ENCODE peak calls at places on chromosomes 2 and 18, in four cellular contexts. One of them, this sample, is unnamed.

GRCh38 chr2:240785424-240786335 is 34.3 kb downstream of the KIF1A start:
- DNase-seq in WTC11: no peak
- DNase-seq in progenitor cell of endocrine pancreas: no peak
- DNase-seq in psoas muscle: peak; percentile 9
- DNase-seq in this sample: peak; percentile 10

GRCh38 chr2:168684921-168685618 is 117.4 kb upstream of the NOSTRIN start:
- DNase-seq in WTC11: no peak
- DNase-seq in progenitor cell of endocrine pancreas: no peak
- DNase-seq in psoas muscle: no peak
- DNase-seq in this sample: no peak

GRCh38 chr2:39620067-39620466 is 45.6 kb upstream of the TMEM178A start:
- DNase-seq in WTC11: no peak
- DNase-seq in progenitor cell of endocrine pancreas: no peak
- DNase-seq in psoas muscle: peak; percentile 33
- DNase-seq in this sample: no peak

GRCh38 chr2:188598551-188598950 is 306.9 kb downstream of the GULP1 start:
- DNase-seq in WTC11: no peak
- DNase-seq in progenitor cell of endocrine pancreas: no peak
- DNase-seq in psoas muscle: no peak
- DNase-seq in this sample: no peak

GRCh38 chr2:128390256-128390990 is 71.8 kb upstream of the HS6ST1 start:
- DNase-seq in WTC11: no peak
- DNase-seq in progenitor cell of endocrine pancreas: no peak
- DNase-seq in psoas muscle: no peak
- DNase-seq in this sample: no peak

GRCh38 chr2:23651187-23651983 is 266.4 kb downstream of the KLHL29 start:
- DNase-seq in WTC11: no peak
- DNase-seq in progenitor cell of endocrine pancreas: no peak
- DNase-seq in psoas muscle: no peak
- DNase-seq in this sample: no peak

GRCh38 chr2:45833968-45834344 is 182.5 kb downstream of the PRKCE start:
- DNase-seq in WTC11: no peak
- DNase-seq in progenitor cell of endocrine pancreas: no peak
- DNase-seq in psoas muscle: no peak
- DNase-seq in this sample: no peak

GRCh38 chr2:195498176-195498575 is 158.8 kb upstream of the SLC39A10 start:
- DNase-seq in WTC11: peak; percentile 50
- DNase-seq in progenitor cell of endocrine pancreas: no peak
- DNase-seq in psoas muscle: no peak
- DNase-seq in this sample: no peak

GRCh38 chr18:75790821-75791220 is 363.3 kb upstream of the SMIM21 start:
- DNase-seq in WTC11: no peak
- DNase-seq in progenitor cell of endocrine pancreas: no peak
- DNase-seq in psoas muscle: no peak
- DNase-seq in this sample: no peak

GRCh38 chr2:177295479-177295878 is 31.0 kb upstream of the NFE2L2 start:
- DNase-seq in WTC11: no peak
- DNase-seq in progenitor cell of endocrine pancreas: no peak
- DNase-seq in psoas muscle: no peak
- DNase-seq in this sample: no peak

GRCh38 chr18:49546719-49547273 is 15.1 kb upstream of the LIPG start:
- DNase-seq in WTC11: no peak
- DNase-seq in progenitor cell of endocrine pancreas: no peak
- DNase-seq in psoas muscle: no peak
- DNase-seq in this sample: no peak

GRCh38 chr2:239341146-239341732 is 59.6 kb downstream of the HDAC4 start:
- DNase-seq in WTC11: no peak
- DNase-seq in progenitor cell of endocrine pancreas: no peak
- DNase-seq in psoas muscle: no peak
- DNase-seq in this sample: no peak

GRCh38 chr2:38731090-38731489 is 20.1 kb downstream of the SRSF7 start:
- DNase-seq in WTC11: no peak
- DNase-seq in progenitor cell of endocrine pancreas: no peak
- DNase-seq in psoas muscle: no peak
- DNase-seq in this sample: no peak

GRCh38 chr2:161228511-161229240 is 68.4 kb downstream of the TANK start:
- DNase-seq in WTC11: no peak
- DNase-seq in progenitor cell of endocrine pancreas: no peak
- DNase-seq in psoas muscle: no peak
- DNase-seq in this sample: no peak

GRCh38 chr2:108583903-108584520 is 49.7 kb downstream of the LIMS1 start:
- DNase-seq in WTC11: peak; percentile 40
- DNase-seq in progenitor cell of endocrine pancreas: peak; percentile 25
- DNase-seq in psoas muscle: peak; percentile 29
- DNase-seq in this sample: peak; percentile 48

GRCh38 chr2:167827352-167828097 is 419.9 kb downstream of the STK39 start:
- DNase-seq in WTC11: no peak
- DNase-seq in progenitor cell of endocrine pancreas: no peak
- DNase-seq in psoas muscle: no peak
- DNase-seq in this sample: no peak

GRCh38 chr2:147255812-147256211 is 589.0 kb upstream of the ACVR2A start:
- DNase-seq in WTC11: no peak
- DNase-seq in progenitor cell of endocrine pancreas: no peak
- DNase-seq in psoas muscle: no peak
- DNase-seq in this sample: no peak

GRCh38 chr18:22826726-22827125 is 106.4 kb upstream of the RBBP8 start:
- DNase-seq in WTC11: no peak
- DNase-seq in progenitor cell of endocrine pancreas: no peak
- DNase-seq in psoas muscle: no peak
- DNase-seq in this sample: no peak

GRCh38 chr2:119062179-119062578 is 96.4 kb downstream of the C1QL2 start:
- DNase-seq in WTC11: no peak
- DNase-seq in progenitor cell of endocrine pancreas: no peak
- DNase-seq in psoas muscle: no peak
- DNase-seq in this sample: no peak

GRCh38 chr2:160566717-160567116 is 73.1 kb upstream of the RBMS1 start:
- DNase-seq in WTC11: no peak
- DNase-seq in progenitor cell of endocrine pancreas: no peak
- DNase-seq in psoas muscle: no peak
- DNase-seq in this sample: no peak

GRCh38 chr18:80191907-80192652 is 55.2 kb downstream of the PARD6G start:
- DNase-seq in WTC11: no peak
- DNase-seq in progenitor cell of endocrine pancreas: no peak
- DNase-seq in psoas muscle: no peak
- DNase-seq in this sample: no peak

GRCh38 chr2:5914831-5915611 is 222.8 kb downstream of the SOX11 start:
- DNase-seq in WTC11: no peak
- DNase-seq in progenitor cell of endocrine pancreas: peak; percentile 49
- DNase-seq in psoas muscle: peak; percentile 23
- DNase-seq in this sample: peak; percentile 40

GRCh38 chr2:207167129-207167923 is 1.6 kb upstream of the KLF7 start:
- DNase-seq in WTC11: no peak
- DNase-seq in progenitor cell of endocrine pancreas: no peak
- DNase-seq in psoas muscle: no peak
- DNase-seq in this sample: no peak

GRCh38 chr2:129402076-129402475 is 577.4 kb upstream of the RAB6C start:
- DNase-seq in WTC11: no peak
- DNase-seq in progenitor cell of endocrine pancreas: no peak
- DNase-seq in psoas muscle: no peak
- DNase-seq in this sample: no peak

GRCh38 chr2:169761251-169761969 is 27.8 kb downstream of the KLHL23 start:
- DNase-seq in WTC11: no peak
- DNase-seq in progenitor cell of endocrine pancreas: no peak
- DNase-seq in psoas muscle: no peak
- DNase-seq in this sample: no peak

GRCh38 chr2:168632733-168633132 is 169.7 kb upstream of the NOSTRIN start:
- DNase-seq in WTC11: no peak
- DNase-seq in progenitor cell of endocrine pancreas: no peak
- DNase-seq in psoas muscle: no peak
- DNase-seq in this sample: no peak

GRCh38 chr18:8319798-8320477 is 289.3 kb upstream of the RAB12 start:
- DNase-seq in WTC11: no peak
- DNase-seq in progenitor cell of endocrine pancreas: no peak
- DNase-seq in psoas muscle: no peak
- DNase-seq in this sample: no peak

GRCh38 chr2:42327125-42327524 is 33.9 kb downstream of the COX7A2L start:
- DNase-seq in WTC11: no peak
- DNase-seq in progenitor cell of endocrine pancreas: no peak
- DNase-seq in psoas muscle: no peak
- DNase-seq in this sample: no peak

GRCh38 chr2:150473767-150474166 is 13.7 kb downstream of the RND3 start:
- DNase-seq in WTC11: no peak
- DNase-seq in progenitor cell of endocrine pancreas: no peak
- DNase-seq in psoas muscle: no peak
- DNase-seq in this sample: no peak

GRCh38 chr2:42929985-42930581 is 137.7 kb upstream of the HAAO start:
- DNase-seq in WTC11: no peak
- DNase-seq in progenitor cell of endocrine pancreas: no peak
- DNase-seq in psoas muscle: no peak
- DNase-seq in this sample: no peak

GRCh38 chr18:28511421-28511821 is 334.5 kb upstream of the CDH2 start:
- DNase-seq in WTC11: no peak
- DNase-seq in progenitor cell of endocrine pancreas: no peak
- DNase-seq in psoas muscle: no peak
- DNase-seq in this sample: no peak

GRCh38 chr2:70992945-70993688 is 1.6 kb downstream of the TEX261 start:
- DNase-seq in WTC11: no peak
- DNase-seq in progenitor cell of endocrine pancreas: no peak
- DNase-seq in psoas muscle: no peak
- DNase-seq in this sample: no peak

GRCh38 chr2:104127049-104127770 is 726.7 kb upstream of the POU3F3 start:
- DNase-seq in WTC11: no peak
- DNase-seq in progenitor cell of endocrine pancreas: no peak
- DNase-seq in psoas muscle: no peak
- DNase-seq in this sample: no peak

GRCh38 chr2:59888015-59888414 is 665.4 kb downstream of the BCL11A start:
- DNase-seq in WTC11: peak; percentile 29
- DNase-seq in progenitor cell of endocrine pancreas: no peak
- DNase-seq in psoas muscle: no peak
- DNase-seq in this sample: no peak

GRCh38 chr2:215921884-215922283 is 91.5 kb downstream of the MREG start:
- DNase-seq in WTC11: no peak
- DNase-seq in progenitor cell of endocrine pancreas: no peak
- DNase-seq in psoas muscle: peak; percentile 18
- DNase-seq in this sample: no peak

GRCh38 chr2:164771897-164772296 is 69.7 kb downstream of the COBLL1 start:
- DNase-seq in WTC11: no peak
- DNase-seq in progenitor cell of endocrine pancreas: no peak
- DNase-seq in psoas muscle: no peak
- DNase-seq in this sample: no peak

DNA sequence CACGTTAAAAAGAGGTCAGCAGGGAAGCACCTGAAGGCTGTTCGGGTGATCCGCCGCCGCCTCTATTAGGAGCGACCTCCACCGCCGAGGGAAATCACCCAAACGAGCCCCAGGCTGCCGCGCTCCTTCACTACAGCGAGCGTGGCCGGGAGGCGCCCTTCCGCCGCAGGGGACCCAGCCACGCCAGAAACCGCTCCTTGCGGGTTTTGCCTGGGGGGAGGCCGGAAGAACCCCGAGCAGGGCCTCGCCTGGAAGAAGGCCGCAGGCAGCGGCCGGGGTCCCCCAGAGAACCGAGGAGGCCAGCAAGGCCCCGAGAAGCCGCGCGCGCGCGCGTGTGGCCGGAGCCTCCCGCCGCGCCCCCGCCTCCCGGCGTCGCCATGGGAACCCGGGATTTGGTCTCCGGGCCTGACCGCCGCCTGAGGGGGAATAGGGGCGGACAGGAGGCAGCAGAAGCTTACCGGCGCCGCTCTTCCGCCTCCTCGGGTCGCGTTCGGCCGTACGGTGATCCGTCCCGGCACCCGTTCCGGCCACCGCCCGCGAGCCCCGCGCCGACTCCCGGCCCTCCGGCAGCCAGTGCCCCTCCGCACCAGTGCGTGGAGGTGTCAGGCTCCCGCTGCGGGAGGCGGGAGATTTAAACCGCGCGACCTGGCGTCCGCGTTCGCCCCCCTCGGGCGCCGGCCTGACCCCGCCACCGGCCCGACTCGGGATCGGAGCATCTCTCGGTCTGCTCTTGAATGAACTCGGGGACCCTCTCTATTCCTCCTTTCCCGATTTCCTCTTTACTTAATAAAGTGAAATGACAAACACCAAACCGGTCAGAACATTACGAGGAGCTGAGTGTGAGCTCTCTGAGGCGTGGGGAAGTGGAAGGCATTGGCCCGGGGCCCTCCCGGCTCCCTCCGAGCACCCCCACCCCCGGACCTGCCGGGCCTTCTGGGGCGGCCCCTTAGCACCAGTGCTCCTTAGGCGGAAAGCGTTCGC is at the start of gene ICA1L:
- DNase-seq in WTC11: peak; percentile 74
- DNase-seq in progenitor cell of endocrine pancreas: peak; percentile 74
- DNase-seq in psoas muscle: peak; percentile 72
- DNase-seq in this sample: peak; percentile 89
- TF ChIP-seq CTCF in WTC11: no peak
- TF ChIP-seq CTCF in progenitor cell of endocrine pancreas: peak; percentile 17
- TF ChIP-seq CTCF in psoas muscle: no peak
- TF ChIP-seq CTCF in this sample: no peak

DNA sequence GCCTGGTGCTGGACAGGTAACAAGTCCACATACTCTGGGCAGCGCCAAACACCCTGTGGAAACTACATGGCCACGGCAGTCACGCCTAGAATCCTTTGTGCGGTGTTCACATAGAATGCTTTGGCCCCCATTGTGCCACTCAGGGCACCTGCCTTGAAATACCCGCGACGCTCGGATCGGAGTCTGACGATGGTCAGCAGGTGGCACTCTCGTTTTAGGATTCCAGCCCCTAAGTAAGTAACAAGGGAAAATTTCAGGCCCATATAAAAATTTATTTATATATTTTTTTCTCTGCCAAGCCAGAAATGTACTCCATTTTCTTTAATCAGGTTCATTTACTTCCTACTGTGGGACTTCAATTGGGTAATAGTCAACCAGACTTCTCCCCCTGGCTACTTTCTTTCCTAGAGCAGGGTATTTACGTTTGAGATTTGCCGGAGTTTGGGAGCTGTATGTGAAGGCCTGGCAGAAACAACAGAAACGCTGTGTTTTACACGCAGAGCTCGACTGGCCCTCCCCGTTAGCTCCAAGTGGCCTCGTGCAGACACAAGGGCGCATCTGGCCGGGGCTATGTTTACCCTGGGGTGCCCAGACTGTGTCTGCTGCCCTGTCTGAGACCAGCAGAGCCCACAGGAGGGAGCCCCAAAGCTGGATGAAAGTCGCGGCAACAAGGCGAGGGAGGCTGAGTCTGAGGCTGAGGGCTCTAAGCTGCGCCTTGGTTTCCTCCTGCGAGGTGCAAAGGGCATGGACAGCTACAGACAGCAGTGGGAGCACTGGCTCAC is 41.6 kb downstream of the LRRC30 start:
- DNase-seq in WTC11: peak; percentile 70
- DNase-seq in progenitor cell of endocrine pancreas: peak; percentile 23
- DNase-seq in psoas muscle: peak; percentile 57
- DNase-seq in this sample: peak; percentile 55
- TF ChIP-seq CTCF in WTC11: no peak
- TF ChIP-seq CTCF in progenitor cell of endocrine pancreas: peak; percentile 73
- TF ChIP-seq CTCF in psoas muscle: peak; percentile 55
- TF ChIP-seq CTCF in this sample: peak; percentile 59

GRCh38 chr2:171086352-171087290 is 74.1 kb downstream of the TLK1 start:
- DNase-seq in WTC11: peak; percentile 62
- DNase-seq in progenitor cell of endocrine pancreas: no peak
- DNase-seq in psoas muscle: no peak
- DNase-seq in this sample: peak; percentile 20
- TF ChIP-seq CTCF in WTC11: peak; percentile 38
- TF ChIP-seq CTCF in progenitor cell of endocrine pancreas: peak; percentile 53
- TF ChIP-seq CTCF in psoas muscle: peak; percentile 43
- TF ChIP-seq CTCF in this sample: peak; percentile 44

GRCh38 chr2:120228503-120228902 is 5.3 kb upstream of the TMEM185B start:
- DNase-seq in WTC11: no peak
- DNase-seq in progenitor cell of endocrine pancreas: no peak
- DNase-seq in psoas muscle: no peak
- DNase-seq in this sample: no peak
- TF ChIP-seq CTCF in WTC11: no peak
- TF ChIP-seq CTCF in progenitor cell of endocrine pancreas: no peak
- TF ChIP-seq CTCF in psoas muscle: no peak
- TF ChIP-seq CTCF in this sample: no peak

GRCh38 chr2:180992994-180993393 is 12.6 kb downstream of the UBE2E3 start:
- DNase-seq in WTC11: no peak
- DNase-seq in progenitor cell of endocrine pancreas: no peak
- DNase-seq in psoas muscle: no peak
- DNase-seq in this sample: no peak
- TF ChIP-seq CTCF in WTC11: no peak
- TF ChIP-seq CTCF in progenitor cell of endocrine pancreas: no peak
- TF ChIP-seq CTCF in psoas muscle: no peak
- TF ChIP-seq CTCF in this sample: no peak

This sample was measured in nephron progenitor cell.